ENCODE peak calls at places on chromosomes 11 and 22, in nine cellular contexts. Q is GM23248, O is upper lobe of left lung, R is fibroblast of lung, M is GM23338, N is testis, T is neural progenitor cell, D is dorsolateral prefrontal cortex, G is mesenchymal stem cell. V is an unnamed sample.
A peak's percentile ranks its signal among the peaks of the same experiment; 100 is the strongest.

GRCh38 chr11:27305751-27306150 is 57.3 kb downstream of the CCDC34 start:
- DNase-seq in Q (no peak), O (no peak), R (no peak), M (no peak), N (no peak), T (no peak), D (no peak), G (no peak), V (no peak)

GRCh38 chr11:359181-359714 is 10.1 kb upstream of the B4GALNT4 start:
- DNase-seq in Q (no peak), O (no peak), R (no peak), M (no peak), N (no peak), T (no peak), D (no peak), G (no peak), V (no peak)

GRCh38 chr11:67519726-67520125 is 3.5 kb downstream of the CABP2 start:
- DNase-seq in Q (no peak), O (no peak), R (no peak), M (no peak), N (no peak), T (no peak), D (no peak), G (no peak), V (no peak)

GRCh38 chr22:47307326-47307725 is 544.9 kb downstream of the TBC1D22A start:
- DNase-seq in Q (peak; percentile 64), O (no peak), R (peak; percentile 68), M (no peak), N (no peak), T (no peak), D (no peak), G (no peak), V (no peak)

GRCh38 chr11:113675565-113675964 is 30.5 kb downstream of the TMPRSS5 start:
- DNase-seq in Q (peak; percentile 51), O (no peak), R (no peak), M (no peak), N (no peak), T (no peak), D (no peak), G (no peak), V (no peak)

GRCh38 chr11:102589047-102589459 is 36.1 kb downstream of the MMP20 start:
- DNase-seq in Q (no peak), O (no peak), R (no peak), M (no peak), N (no peak), T (no peak), D (no peak), G (no peak), V (no peak)

GRCh38 chr11:129949067-129949466 is 53.6 kb downstream of the PRDM10 start:
- DNase-seq in Q (no peak), O (no peak), R (no peak), M (no peak), N (no peak), T (no peak), D (no peak), G (no peak), V (no peak)

GRCh38 chr22:26401726-26402125 is 27.3 kb upstream of the ASPHD2 start:
- DNase-seq in Q (no peak), O (no peak), R (no peak), M (peak; percentile 35), N (peak; percentile 61), T (no peak), D (no peak), G (no peak), V (no peak)

GRCh38 chr11:1749787-1750351 is 526 bp downstream of the IFITM10 start:
- DNase-seq in Q (peak; percentile 98), O (no peak), R (peak; percentile 58), M (no peak), N (no peak), T (no peak), D (no peak), G (peak; percentile 89), V (peak; percentile 65)

GRCh38 chr11:119641991-119642745 is 86.8 kb downstream of the NECTIN1 start:
- DNase-seq in Q (peak; percentile 22), O (no peak), R (peak; percentile 20), M (peak; percentile 79), N (peak; percentile 22), T (peak; percentile 51), D (no peak), G (peak; percentile 51), V (no peak)

GRCh38 chr22:30204742-30205111 is 41.8 kb downstream of the LIF start:
- DNase-seq in Q (peak; percentile 93), O (no peak), R (peak; percentile 91), M (no peak), N (peak; percentile 67), T (no peak), D (no peak), G (peak; percentile 47), V (no peak)

GRCh38 chr22:30908051-30908461 is 60.5 kb downstream of the MORC2 start:
- DNase-seq in Q (no peak), O (no peak), R (no peak), M (no peak), N (peak; percentile 9), T (no peak), D (no peak), G (no peak), V (no peak)

GRCh38 chr11:126594921-126595367 is 239.5 kb downstream of the ST3GAL4 start:
- DNase-seq in Q (no peak), O (no peak), R (no peak), M (no peak), N (no peak), T (no peak), D (no peak), G (no peak), V (no peak)

GRCh38 chr11:134468081-134468668 is 56.1 kb upstream of the B3GAT1 start:
- DNase-seq in Q (no peak), O (no peak), R (no peak), M (no peak), N (no peak), T (no peak), D (no peak), G (no peak), V (no peak)

DNA sequence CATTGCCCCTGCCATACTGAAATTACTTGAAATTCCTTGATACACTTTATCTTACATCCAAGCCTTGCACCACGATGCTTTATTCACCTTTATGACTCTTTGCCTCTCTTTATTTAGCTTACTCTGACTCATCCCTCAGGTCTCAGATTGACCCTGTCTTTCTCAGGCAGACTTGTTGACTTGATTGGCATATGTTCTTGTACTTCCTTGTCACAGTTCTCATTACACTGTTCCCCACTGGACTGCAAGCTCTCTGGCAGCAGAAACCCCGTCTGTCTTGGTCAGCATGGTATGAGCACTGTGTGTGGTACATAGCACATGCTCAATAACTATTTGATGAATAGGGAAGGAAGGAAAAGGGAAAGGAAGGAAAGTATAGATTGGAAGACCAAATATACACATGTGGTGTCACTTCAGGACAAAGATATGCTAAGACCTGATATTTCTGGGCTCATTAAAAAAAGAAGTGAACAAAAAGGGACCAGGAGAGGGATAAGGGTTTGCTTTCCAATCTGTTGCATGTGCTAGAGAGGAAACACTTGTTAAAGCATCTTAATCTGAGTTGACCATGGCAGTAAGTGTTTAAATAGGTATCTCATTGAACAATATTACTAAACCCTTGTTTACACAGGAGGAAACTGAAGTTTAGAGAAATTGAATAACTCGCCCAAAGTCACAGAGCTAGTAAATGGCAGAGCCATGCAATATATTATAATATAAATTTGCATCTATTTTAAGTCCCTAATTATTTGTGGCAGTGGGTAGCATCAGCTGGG is 7.2 kb downstream of the LYVE1 start:
- DNase-seq in Q (no peak), O (no peak), R (no peak), M (no peak), N (no peak), T (no peak), D (no peak), G (no peak), V (no peak)
- H3K27ac ChIP-seq in Q (no peak overlapping the region), O (no peak overlapping the region), R (no peak overlapping the region), M (no peak overlapping the region), N (no peak overlapping the region), T (no peak overlapping the region), D (no peak overlapping the region), G (no peak overlapping the region), V (no peak overlapping the region)

DNA sequence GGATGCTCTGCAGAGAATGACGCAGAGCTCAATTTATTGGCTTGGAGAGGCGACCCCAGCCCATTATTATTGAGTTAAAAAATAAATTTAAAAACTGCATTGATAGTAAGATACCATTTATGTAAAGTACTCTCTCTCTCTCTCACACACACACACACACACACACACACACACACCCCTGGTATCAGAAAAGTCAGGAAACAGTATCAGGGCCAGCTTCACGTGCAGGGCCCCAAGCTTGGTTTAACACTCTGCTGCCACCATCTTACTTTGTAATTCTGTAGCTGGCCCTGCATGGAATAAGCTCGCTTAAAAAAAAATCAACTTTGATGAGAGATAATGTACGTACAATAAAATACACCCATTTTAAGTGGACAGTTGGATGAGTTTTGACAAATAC is 59.8 kb upstream of the CD5 start:
- DNase-seq in Q (no peak), O (no peak), R (no peak), M (no peak), N (no peak), T (no peak), D (no peak), G (no peak), V (no peak)
- H3K4me3 ChIP-seq in Q (no peak overlapping the region), O (no peak overlapping the region), R (no peak overlapping the region), M (no peak overlapping the region), N (no peak overlapping the region), T (no peak overlapping the region), D (no peak overlapping the region), G (no peak overlapping the region), V (no peak overlapping the region)

DNA sequence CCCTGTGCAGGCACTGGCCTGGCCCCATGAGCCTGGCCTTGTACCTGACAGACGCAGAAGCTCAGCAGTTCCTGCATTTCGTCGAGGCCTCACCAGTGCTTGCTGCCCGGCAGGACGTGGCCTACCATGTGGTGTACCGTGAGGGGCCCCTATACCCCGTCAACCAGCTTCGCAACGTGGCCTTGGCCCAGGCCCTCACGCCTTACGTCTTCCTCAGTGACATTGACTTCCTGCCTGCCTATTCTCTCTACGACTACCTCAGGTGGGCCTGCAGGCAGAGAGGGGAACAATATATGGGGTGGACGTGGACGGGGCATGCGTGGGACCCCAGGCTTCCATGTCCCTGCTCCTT is 4.9 kb downstream of the LARGE2 start:
- DNase-seq in Q (no peak), O (no peak), R (no peak), M (no peak), N (no peak), T (no peak), D (peak; percentile 28), G (no peak), V (no peak)
- H3K27me3 ChIP-seq in Q (peaks cover 12% of the 10 kb centered on the region), O (peaks cover 11% of the 10 kb centered on the region), R (peaks cover 19% of the 10 kb centered on the region), M (no peaks in the 10 kb centered on the region), N (no peaks in the 10 kb centered on the region), T (peaks cover 10% of the 10 kb centered on the region), D (peaks cover 10% of the 10 kb centered on the region), G (peaks cover 20% of the 10 kb centered on the region), V (peaks cover 10% of the 10 kb centered on the region)

DNA sequence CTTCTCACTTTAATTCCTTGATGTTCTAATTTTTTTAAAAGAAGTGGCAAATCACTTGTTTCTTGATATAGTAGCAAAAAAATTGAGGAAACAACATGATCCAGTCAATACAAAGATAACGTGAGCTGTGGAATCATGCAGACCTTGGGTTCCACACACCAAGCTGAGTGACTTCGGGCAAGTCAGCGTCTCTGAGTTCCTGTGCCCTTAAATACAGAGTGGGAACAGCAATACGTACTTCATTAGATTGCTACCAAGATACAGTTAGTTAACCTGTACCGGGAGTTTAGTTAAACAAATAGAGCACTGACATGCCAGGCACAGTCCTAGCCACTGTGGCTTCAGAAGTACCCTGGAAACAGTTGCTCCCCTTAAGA is 58.5 kb downstream of the PPP2R1B start:
- DNase-seq in Q (no peak), O (no peak), R (no peak), M (no peak), N (no peak), T (no peak), D (no peak), G (no peak), V (no peak)
- H3K27ac ChIP-seq in Q (no peak overlapping the region), O (peak overlapping the region; percentile 48), R (no peak overlapping the region), M (no peak overlapping the region), N (no peak overlapping the region), T (no peak overlapping the region), D (peak overlapping the region; percentile 52), G (no peak overlapping the region), V (no peak overlapping the region)

GRCh38 chr11:110094298-110095073 is 1.3 kb downstream of the ZC3H12C start:
- DNase-seq in Q (no peak), O (no peak), R (no peak), M (no peak), N (no peak), T (no peak), D (no peak), G (no peak), V (no peak)
- H3K4me3 ChIP-seq in Q (peak overlapping the region; percentile 82), O (peak overlapping the region; percentile 75), R (peak overlapping the region; percentile 87), M (peak overlapping the region; percentile 69), N (peak overlapping the region; percentile 73), T (peak overlapping the region; percentile 83), D (peak overlapping the region; percentile 85), G (peak overlapping the region; percentile 87), V (peak overlapping the region; percentile 85)